ENCODE peak calls at places on chromosomes 11 and 22, in ten cellular contexts. M, X, N, I, D, O, K, B, L and U are unnamed samples.

GRCh38 chr11:77473001-77473800 is 693 bp downstream of the PAK1 start:
- DNase-seq in M (no peak), X (peak), N (peak), I (peak), D (peak), O (peak), K (peak), B (peak), L (no peak), U (peak)

GRCh38 chr11:2535673-2536439 is 91.0 kb downstream of the KCNQ1 start:
- DNase-seq in M (no peak), X (peak), N (no peak), I (no peak), D (no peak), O (no peak), K (peak), B (peak), L (no peak), U (peak)

GRCh38 chr11:75400110-75400865 is 970 bp downstream of the RPS3 start:
- DNase-seq in M (no peak), X (no peak), N (no peak), I (no peak), D (peak), O (no peak), K (no peak), B (no peak), L (peak), U (no peak)

GRCh38 chr11:37967635-37968034 is 1369.6 kb upstream of the RAG2 start:
- DNase-seq in M (no peak), X (no peak), N (no peak), I (no peak), D (no peak), O (no peak), K (no peak), B (no peak), L (no peak), U (no peak)

GRCh38 chr22:35312198-35313059 is 12.7 kb downstream of the TOM1 start:
- DNase-seq in M (peak), X (peak), N (no peak), I (peak), D (peak), O (no peak), K (peak), B (no peak), L (peak), U (no peak)

GRCh38 chr22:20254975-20255946 is 12.9 kb downstream of the RTN4R start:
- DNase-seq in M (no peak), X (no peak), N (no peak), I (no peak), D (no peak), O (no peak), K (no peak), B (no peak), L (no peak), U (no peak)

GRCh38 chr11:89381094-89381493 is 110.1 kb downstream of the NOX4 start:
- DNase-seq in M (peak), X (no peak), N (no peak), I (no peak), D (peak), O (no peak), K (no peak), B (no peak), L (peak), U (no peak)

GRCh38 chr11:69335461-69336386 is 41.8 kb downstream of the MYEOV start:
- DNase-seq in M (no peak), X (no peak), N (no peak), I (peak), D (peak), O (no peak), K (peak), B (no peak), L (no peak), U (peak)

GRCh38 chr11:5940748-5941147 is 1.3 kb upstream of the OR56A3 start:
- DNase-seq in M (no peak), X (no peak), N (no peak), I (no peak), D (no peak), O (no peak), K (no peak), B (no peak), L (no peak), U (no peak)

GRCh38 chr11:10878408-10879214 is 20.8 kb upstream of the ZBED5 start:
- DNase-seq in M (peak), X (peak), N (no peak), I (peak), D (peak), O (no peak), K (no peak), B (no peak), L (peak), U (no peak)

GRCh38 chr11:44916797-44917196 is 33.9 kb downstream of the TP53I11 start:
- DNase-seq in M (no peak), X (no peak), N (no peak), I (no peak), D (no peak), O (no peak), K (no peak), B (no peak), L (no peak), U (no peak)

GRCh38 chr22:24753919-24754318 is 20.6 kb downstream of the PIWIL3 start:
- DNase-seq in M (no peak), X (no peak), N (no peak), I (no peak), D (no peak), O (no peak), K (no peak), B (no peak), L (no peak), U (no peak)

GRCh38 chr11:13261600-13262061 is 16.0 kb upstream of the BMAL1 start:
- DNase-seq in M (peak), X (peak), N (no peak), I (no peak), D (peak), O (no peak), K (no peak), B (no peak), L (peak), U (no peak)

GRCh38 chr22:23970816-23971482 is 3.3 kb downstream of the DDT start:
- DNase-seq in M (no peak), X (peak), N (no peak), I (no peak), D (no peak), O (no peak), K (no peak), B (no peak), L (no peak), U (no peak)

GRCh38 chr11:75499423-75500305 is 26.1 kb downstream of the GDPD5 start:
- DNase-seq in M (peak), X (peak), N (no peak), I (peak), D (peak), O (no peak), K (no peak), B (no peak), L (peak), U (no peak)

GRCh38 chr11:15159085-15159484 is 44.4 kb downstream of the INSC start:
- DNase-seq in M (peak), X (peak), N (no peak), I (peak), D (peak), O (peak), K (no peak), B (no peak), L (peak), U (no peak)

GRCh38 chr11:84969103-84969502 is 658.0 kb downstream of the DLG2 start:
- DNase-seq in M (peak), X (no peak), N (no peak), I (no peak), D (no peak), O (no peak), K (no peak), B (no peak), L (peak), U (no peak)

GRCh38 chr11:127017482-127017881 is 16.9 kb upstream of the KIRREL3 start:
- DNase-seq in M (peak), X (peak), N (no peak), I (no peak), D (peak), O (peak), K (no peak), B (no peak), L (peak), U (no peak)

GRCh38 chr11:7796842-7797241 is at the start of gene OR5P2:
- DNase-seq in M (no peak), X (no peak), N (no peak), I (no peak), D (no peak), O (no peak), K (no peak), B (no peak), L (no peak), U (no peak)

GRCh38 chr11:61544466-61544865 is 35.9 kb downstream of the LRRC10B start:
- DNase-seq in M (no peak), X (peak), N (no peak), I (no peak), D (no peak), O (no peak), K (no peak), B (no peak), L (no peak), U (no peak)

GRCh38 chr11:61149624-61150615 is 11.3 kb downstream of the VPS37C start:
- DNase-seq in M (no peak), X (peak), N (no peak), I (no peak), D (no peak), O (no peak), K (no peak), B (no peak), L (no peak), U (no peak)

GRCh38 chr11:23727821-23728220 is 769.0 kb upstream of the LUZP2 start:
- DNase-seq in M (peak), X (peak), N (no peak), I (no peak), D (peak), O (no peak), K (no peak), B (no peak), L (peak), U (no peak)

GRCh38 chr11:125756050-125756449 is 10.0 kb downstream of the PATE1 start:
- DNase-seq in M (no peak), X (no peak), N (no peak), I (no peak), D (no peak), O (no peak), K (no peak), B (no peak), L (no peak), U (no peak)

GRCh38 chr22:17201285-17201945 is 17.8 kb downstream of the ADA2 start:
- DNase-seq in M (no peak), X (peak), N (no peak), I (no peak), D (no peak), O (no peak), K (no peak), B (no peak), L (peak), U (no peak)

GRCh38 chr22:22043296-22044078 is 60.9 kb upstream of the TOP3B start:
- DNase-seq in M (no peak), X (no peak), N (no peak), I (no peak), D (no peak), O (no peak), K (no peak), B (no peak), L (no peak), U (no peak)
- TF ChIP-seq CTCF in M (no peak), X (no peak), N (no peak), I (no peak), D (no peak), O (no peak), K (no peak), B (no peak), L (no peak), U (no peak)

GRCh38 chr11:72534859-72535547 is 100.7 kb upstream of the CLPB start:
- DNase-seq in M (no peak), X (no peak), N (no peak), I (no peak), D (no peak), O (no peak), K (no peak), B (no peak), L (no peak), U (no peak)
- TF ChIP-seq CTCF in M (peak), X (peak), N (no peak), I (no peak), D (no peak), O (peak), K (no peak), B (no peak), L (peak), U (no peak)

GRCh38 chr11:66641834-66642233 is 3.3 kb downstream of the RBM4 start:
- DNase-seq in M (no peak), X (no peak), N (no peak), I (no peak), D (no peak), O (no peak), K (no peak), B (no peak), L (no peak), U (no peak)

GRCh38 chr11:66638177-66639065 is at the start of gene RBM4:
- DNase-seq in M (peak), X (peak), N (peak), I (peak), D (peak), O (peak), K (peak), B (peak), L (peak), U (peak)

GRCh38 chr11:66637557-66638176 is 836 bp upstream of the RBM4 start:
- DNase-seq in M (no peak), X (no peak), N (no peak), I (no peak), D (no peak), O (peak), K (no peak), B (no peak), L (no peak), U (peak)

GRCh38 chr11:66636411-66636810 is 2.1 kb upstream of the RBM4 start:
- DNase-seq in M (no peak), X (no peak), N (no peak), I (no peak), D (no peak), O (no peak), K (no peak), B (no peak), L (no peak), U (no peak)

DNA sequence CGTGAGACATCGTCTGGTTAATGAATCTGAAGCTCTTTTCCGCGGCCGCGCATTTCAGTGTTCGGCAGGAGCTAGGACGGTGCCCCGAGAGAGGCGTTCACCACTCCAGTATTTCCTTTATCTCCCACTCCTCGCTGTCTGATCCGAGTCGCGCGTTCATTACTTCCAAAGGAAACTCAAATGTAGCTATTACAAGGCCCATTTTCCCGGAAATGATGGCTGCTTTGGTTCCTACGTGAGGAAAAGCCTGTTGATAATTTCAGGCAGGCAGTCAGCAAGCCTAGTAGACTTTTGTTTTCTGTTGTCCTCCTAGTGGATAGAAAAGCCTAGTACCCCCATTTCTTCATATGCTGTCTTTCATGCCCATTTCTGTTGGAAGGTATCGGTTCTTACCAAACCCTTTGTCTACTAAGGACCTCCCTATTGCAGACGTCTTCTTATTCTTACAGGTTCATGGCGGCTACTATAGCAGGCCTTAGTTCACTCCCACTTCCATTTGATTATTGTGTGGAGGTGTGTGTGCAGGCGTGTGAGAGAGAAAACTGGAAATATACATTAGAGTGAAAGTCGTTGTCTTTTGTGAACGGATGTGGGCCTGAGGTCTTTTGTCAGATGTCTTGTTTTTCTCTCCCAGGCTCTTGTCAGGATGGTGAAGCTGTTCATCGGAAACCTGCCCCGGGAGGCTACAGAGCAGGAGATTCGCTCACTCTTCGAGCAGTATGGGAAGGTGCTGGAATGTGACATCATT is 737 bp downstream of the RBM4 start:
- DNase-seq in M (peak), X (no peak), N (peak), I (no peak), D (peak), O (peak), K (peak), B (no peak), L (peak), U (no peak)
- TF ChIP-seq CTCF in M (no peak), X (peak), N (no peak), I (no peak), D (no peak), O (no peak), K (no peak), B (no peak), L (peak), U (no peak)

DNA sequence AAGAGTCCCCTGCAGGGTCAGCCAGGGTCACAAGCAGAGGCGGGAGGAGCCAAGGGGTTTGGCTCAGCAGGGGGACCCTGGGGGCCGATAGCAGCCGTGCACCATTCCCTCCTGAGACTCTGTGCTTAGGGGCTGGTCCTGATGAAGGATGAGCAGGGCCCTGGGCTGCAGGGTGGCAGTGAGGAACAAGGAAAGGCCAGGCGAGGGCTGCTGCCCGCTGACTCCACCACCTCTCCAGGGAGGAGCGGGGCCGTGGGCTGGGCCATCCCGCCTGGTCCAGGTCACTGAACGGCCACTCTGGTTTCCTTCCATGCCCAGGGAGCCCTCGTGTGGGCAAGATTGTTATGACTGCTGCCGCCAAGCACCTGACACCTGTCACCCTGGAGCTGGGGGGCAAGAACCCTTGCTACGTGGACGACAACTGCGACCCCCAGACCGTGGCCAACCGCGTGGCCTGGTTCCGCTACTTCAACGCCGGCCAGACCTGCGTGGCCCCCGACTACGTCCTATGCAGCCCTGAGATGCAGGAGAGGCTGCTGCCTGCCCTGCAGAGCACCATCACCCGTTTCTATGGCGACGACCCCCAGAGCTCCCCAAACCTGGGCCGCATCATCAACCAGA is 9.2 kb upstream of the NDUFS8 start:
- DNase-seq in M (no peak), X (no peak), N (no peak), I (peak), D (peak), O (no peak), K (no peak), B (peak), L (no peak), U (no peak)
- TF ChIP-seq CTCF in M (peak), X (no peak), N (no peak), I (peak), D (peak), O (no peak), K (no peak), B (peak), L (peak), U (no peak)

GRCh38 chr11:86955111-86955673 is at the start of gene FZD4:
- DNase-seq in M (peak), X (peak), N (peak), I (peak), D (peak), O (peak), K (peak), B (peak), L (peak), U (peak)
- TF ChIP-seq CTCF in M (no peak), X (no peak), N (no peak), I (no peak), D (no peak), O (no peak), K (no peak), B (peak), L (no peak), U (no peak)